ENCODE peak calls at places on chromosomes 4 and X, in five cellular contexts. B is H9, X is neuronal stem cell, I is trophoblast cell, A is H1. Y is an unnamed sample.

GRCh38 chrX:10893976-10894375 is 217.2 kb upstream of the HCCS start:
- DNase-seq in B (no peak), X (no peak), I (no peak), A (no peak), Y (peak)

GRCh38 chr4:1745165-1745564 is 23.8 kb downstream of the TACC3 start:
- DNase-seq in B (no peak), X (no peak), I (no peak), A (no peak), Y (no peak)

GRCh38 chr4:151228196-151229119 is 48.5 kb upstream of the PRSS48 start:
- DNase-seq in B (no peak), X (no peak), I (peak), A (no peak), Y (no peak)

GRCh38 chr4:10587296-10587695 is 97.3 kb downstream of the CLNK start:
- DNase-seq in B (no peak), X (no peak), I (peak), A (no peak), Y (no peak)

GRCh38 chrX:20477836-20478532 is 211.3 kb upstream of the RPS6KA3 start:
- DNase-seq in B (no peak), X (no peak), I (peak), A (no peak), Y (no peak)

GRCh38 chrX:148794350-148794749 is 293.9 kb downstream of the AFF2 start:
- DNase-seq in B (no peak), X (no peak), I (no peak), A (no peak), Y (no peak)

GRCh38 chrX:23008431-23009099 is 8.8 kb downstream of the DDX53 start:
- DNase-seq in B (no peak), X (no peak), I (peak), A (no peak), Y (peak)

GRCh38 chr4:173311368-173311767 is 22.8 kb downstream of the HMGB2 start:
- DNase-seq in B (no peak), X (no peak), I (no peak), A (no peak), Y (no peak)

GRCh38 chr4:80173387-80173786 is 23.9 kb upstream of the PRDM8 start:
- DNase-seq in B (no peak), X (no peak), I (no peak), A (no peak), Y (no peak)

GRCh38 chr4:1374706-1375045 is 27.7 kb downstream of the UVSSA start:
- DNase-seq in B (no peak), X (no peak), I (no peak), A (no peak), Y (no peak)

GRCh38 chrX:102067966-102068723 is 57.3 kb upstream of the TCEAL2 start:
- DNase-seq in B (no peak), X (no peak), I (peak), A (no peak), Y (peak)

GRCh38 chr4:173367285-173367684 is 3.5 kb upstream of the SAP30 start:
- DNase-seq in B (no peak), X (no peak), I (no peak), A (no peak), Y (no peak)

GRCh38 chr4:14520171-14520570 is 482.1 kb upstream of the CPEB2 start:
- DNase-seq in B (no peak), X (no peak), I (no peak), A (no peak), Y (peak)

GRCh38 chr4:108834167-108834566 is 71.3 kb upstream of the ETNPPL start:
- DNase-seq in B (no peak), X (no peak), I (no peak), A (no peak), Y (peak)

GRCh38 chr4:3221996-3222395 is 27.0 kb upstream of the MSANTD1 start:
- DNase-seq in B (no peak), X (no peak), I (no peak), A (no peak), Y (no peak)

GRCh38 chr4:25088342-25088952 is 57.7 kb upstream of the LGI2 start:
- DNase-seq in B (no peak), X (no peak), I (no peak), A (no peak), Y (no peak)
- H2AFZ ChIP-seq in B (no peak), X (peak), I (no peak), A (peak), Y (no peak)

GRCh38 chrX:2360731-2361130 is 140.0 kb downstream of the DHRSX start:
- DNase-seq in B (no peak), X (no peak), I (peak), A (no peak), Y (no peak)
- H2BK12ac ChIP-seq in B (no peak), X (no peak), I (no peak), A (no peak), Y (no peak)

GRCh38 chrX:46791927-46792825 is 33.3 kb upstream of the SLC9A7 start:
- DNase-seq in B (peak), X (no peak), I (peak), A (no peak), Y (peak)
- H2AFZ ChIP-seq in B (no peak), X (no peak), I (no peak), A (no peak), Y (no peak)

GRCh38 chrX:57583477-57583876 is 8.3 kb upstream of the ZXDB start:
- DNase-seq in B (no peak), X (no peak), I (no peak), A (no peak), Y (no peak)
- H2BK12ac ChIP-seq in B (no peak), X (no peak), I (no peak), A (no peak), Y (no peak)

DNA sequence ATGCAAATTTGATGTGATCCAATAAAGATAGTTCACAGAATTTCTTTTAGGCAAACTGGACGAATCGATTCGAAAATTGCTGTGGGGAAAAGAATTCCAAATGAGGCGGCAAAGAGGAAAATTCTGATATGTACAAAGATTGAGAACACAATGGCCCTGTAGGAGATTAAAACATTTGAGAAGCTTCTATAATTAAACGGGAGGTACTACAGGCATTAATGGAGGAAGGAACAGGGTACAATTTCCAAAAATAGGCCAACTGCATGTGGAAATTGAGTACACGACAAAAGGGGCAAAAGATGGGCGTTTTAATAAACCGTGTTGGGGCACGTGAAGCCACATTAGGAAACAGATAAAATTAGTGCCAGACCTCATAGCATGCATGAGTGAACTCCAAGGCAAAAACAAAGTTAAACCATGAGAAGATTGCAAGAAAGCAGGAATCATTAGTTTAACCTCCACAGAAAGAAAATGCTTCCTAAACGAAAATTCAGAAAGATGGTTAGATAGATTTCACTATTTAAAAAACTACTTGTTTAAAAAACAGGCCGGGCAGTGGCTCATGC is 68.4 kb downstream of the DHRSX start:
- DNase-seq in B (no peak), X (no peak), I (no peak), A (no peak), Y (no peak)
- H2AFZ ChIP-seq in B (no peak), X (no peak), I (no peak), A (no peak), Y (no peak)

DNA sequence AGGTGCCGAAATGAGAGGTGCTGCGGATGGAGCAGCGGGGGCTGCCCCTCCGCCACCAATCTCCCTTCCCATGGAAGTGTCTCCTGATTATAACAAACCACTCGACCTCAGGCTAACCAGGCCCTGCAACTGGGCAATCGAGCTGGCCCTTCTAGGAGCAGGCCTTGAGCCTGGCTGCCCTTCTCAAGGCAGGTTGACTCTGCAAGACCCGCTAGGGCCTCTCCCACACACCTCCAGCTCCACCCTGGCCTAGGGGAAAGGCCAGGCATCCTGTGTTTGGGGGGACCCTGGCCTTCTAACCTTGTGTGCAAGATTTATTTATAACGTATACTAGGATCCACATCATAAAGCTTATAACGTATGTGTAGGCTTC is 3.7 kb upstream of the BCOR start:
- DNase-seq in B (peak), X (no peak), I (no peak), A (no peak), Y (no peak)
- H2BK12ac ChIP-seq in B (no peak), X (no peak), I (no peak), A (peak), Y (no peak)

GRCh38 chr4:158186815-158187214 is 14.0 kb upstream of the GASK1B start:
- DNase-seq in B (no peak), X (no peak), I (no peak), A (no peak), Y (no peak)
- H2AFZ ChIP-seq in B (no peak), X (no peak), I (no peak), A (no peak), Y (no peak)